ENCODE peak calls at places on chromosome 17, in ten cellular contexts. One of them, this sample, is unnamed.

GRCh38 chr17:41683441-41684007 is 5.2 kb upstream of the EIF1 start:
- DNase-seq in adipocyte: no peak
- DNase-seq in GM12865: no peak
- DNase-seq in endodermal cell: peak
- DNase-seq in cardiac muscle cell: no peak
- DNase-seq in cardiac fibroblast: no peak
- DNase-seq in neural progenitor cell: no peak
- DNase-seq in psoas muscle: no peak
- DNase-seq in SJSA1: no peak
- DNase-seq in brain microvascular endothelial cell: no peak
- DNase-seq in this sample: no peak

GRCh38 chr17:13346996-13347762 is 254.6 kb downstream of the HS3ST3A1 start:
- DNase-seq in adipocyte: peak
- DNase-seq in GM12865: no peak
- DNase-seq in endodermal cell: no peak
- DNase-seq in cardiac muscle cell: no peak
- DNase-seq in cardiac fibroblast: peak
- DNase-seq in neural progenitor cell: no peak
- DNase-seq in psoas muscle: no peak
- DNase-seq in SJSA1: peak
- DNase-seq in brain microvascular endothelial cell: peak
- DNase-seq in this sample: peak

GRCh38 chr17:32813021-32813420 is 63.9 kb downstream of the MYO1D start:
- DNase-seq in adipocyte: no peak
- DNase-seq in GM12865: no peak
- DNase-seq in endodermal cell: no peak
- DNase-seq in cardiac muscle cell: no peak
- DNase-seq in cardiac fibroblast: peak
- DNase-seq in neural progenitor cell: no peak
- DNase-seq in psoas muscle: no peak
- DNase-seq in SJSA1: no peak
- DNase-seq in brain microvascular endothelial cell: peak
- DNase-seq in this sample: peak

GRCh38 chr17:55769625-55770000 is 18.8 kb downstream of the PCTP start:
- DNase-seq in adipocyte: peak
- DNase-seq in GM12865: no peak
- DNase-seq in endodermal cell: no peak
- DNase-seq in cardiac muscle cell: no peak
- DNase-seq in cardiac fibroblast: peak
- DNase-seq in neural progenitor cell: no peak
- DNase-seq in psoas muscle: peak
- DNase-seq in SJSA1: peak
- DNase-seq in brain microvascular endothelial cell: peak
- DNase-seq in this sample: peak

GRCh38 chr17:20174588-20175265 is 165.6 kb downstream of the SPECC1 start:
- DNase-seq in adipocyte: no peak
- DNase-seq in GM12865: no peak
- DNase-seq in endodermal cell: no peak
- DNase-seq in cardiac muscle cell: no peak
- DNase-seq in cardiac fibroblast: peak
- DNase-seq in neural progenitor cell: no peak
- DNase-seq in psoas muscle: no peak
- DNase-seq in SJSA1: peak
- DNase-seq in brain microvascular endothelial cell: peak
- DNase-seq in this sample: no peak

GRCh38 chr17:80270104-80270503 is 9.5 kb downstream of the RNF213 start:
- DNase-seq in adipocyte: no peak
- DNase-seq in GM12865: no peak
- DNase-seq in endodermal cell: peak
- DNase-seq in cardiac muscle cell: no peak
- DNase-seq in cardiac fibroblast: no peak
- DNase-seq in neural progenitor cell: peak
- DNase-seq in psoas muscle: no peak
- DNase-seq in SJSA1: no peak
- DNase-seq in brain microvascular endothelial cell: no peak
- DNase-seq in this sample: no peak

GRCh38 chr17:57195790-57196460 is 60.4 kb upstream of the MSI2 start:
- DNase-seq in adipocyte: no peak
- DNase-seq in GM12865: peak
- DNase-seq in endodermal cell: no peak
- DNase-seq in cardiac muscle cell: no peak
- DNase-seq in cardiac fibroblast: no peak
- DNase-seq in neural progenitor cell: no peak
- DNase-seq in psoas muscle: no peak
- DNase-seq in SJSA1: no peak
- DNase-seq in brain microvascular endothelial cell: no peak
- DNase-seq in this sample: no peak

GRCh38 chr17:35191001-35191695 is 3.0 kb downstream of the SLC35G3 start:
- DNase-seq in adipocyte: no peak
- DNase-seq in GM12865: no peak
- DNase-seq in endodermal cell: no peak
- DNase-seq in cardiac muscle cell: no peak
- DNase-seq in cardiac fibroblast: no peak
- DNase-seq in neural progenitor cell: no peak
- DNase-seq in psoas muscle: no peak
- DNase-seq in SJSA1: no peak
- DNase-seq in brain microvascular endothelial cell: no peak
- DNase-seq in this sample: no peak

GRCh38 chr17:47816111-47816735 is 5.4 kb downstream of the OSBPL7 start:
- DNase-seq in adipocyte: no peak
- DNase-seq in GM12865: no peak
- DNase-seq in endodermal cell: no peak
- DNase-seq in cardiac muscle cell: no peak
- DNase-seq in cardiac fibroblast: no peak
- DNase-seq in neural progenitor cell: no peak
- DNase-seq in psoas muscle: no peak
- DNase-seq in SJSA1: no peak
- DNase-seq in brain microvascular endothelial cell: no peak
- DNase-seq in this sample: no peak

GRCh38 chr17:58278661-58279015 is 2.1 kb downstream of the MPO start:
- DNase-seq in adipocyte: no peak
- DNase-seq in GM12865: no peak
- DNase-seq in endodermal cell: no peak
- DNase-seq in cardiac muscle cell: no peak
- DNase-seq in cardiac fibroblast: peak
- DNase-seq in neural progenitor cell: no peak
- DNase-seq in psoas muscle: peak
- DNase-seq in SJSA1: no peak
- DNase-seq in brain microvascular endothelial cell: no peak
- DNase-seq in this sample: no peak

GRCh38 chr17:81902023-81902652 is at the start of gene NPB:
- DNase-seq in adipocyte: peak
- DNase-seq in GM12865: no peak
- DNase-seq in endodermal cell: peak
- DNase-seq in cardiac muscle cell: peak
- DNase-seq in cardiac fibroblast: no peak
- DNase-seq in neural progenitor cell: peak
- DNase-seq in psoas muscle: no peak
- DNase-seq in SJSA1: no peak
- DNase-seq in brain microvascular endothelial cell: no peak
- DNase-seq in this sample: no peak

GRCh38 chr17:37465058-37465616 is 24.6 kb upstream of the DUSP14 start:
- DNase-seq in adipocyte: no peak
- DNase-seq in GM12865: no peak
- DNase-seq in endodermal cell: no peak
- DNase-seq in cardiac muscle cell: no peak
- DNase-seq in cardiac fibroblast: peak
- DNase-seq in neural progenitor cell: no peak
- DNase-seq in psoas muscle: no peak
- DNase-seq in SJSA1: no peak
- DNase-seq in brain microvascular endothelial cell: peak
- DNase-seq in this sample: no peak

GRCh38 chr17:70767102-70767701 is 597.9 kb downstream of the KCNJ2 start:
- DNase-seq in adipocyte: peak
- DNase-seq in GM12865: peak
- DNase-seq in endodermal cell: no peak
- DNase-seq in cardiac muscle cell: peak
- DNase-seq in cardiac fibroblast: peak
- DNase-seq in neural progenitor cell: peak
- DNase-seq in psoas muscle: no peak
- DNase-seq in SJSA1: peak
- DNase-seq in brain microvascular endothelial cell: peak
- DNase-seq in this sample: peak

GRCh38 chr17:68777243-68777855 is 176.2 kb upstream of the FAM20A start:
- DNase-seq in adipocyte: peak
- DNase-seq in GM12865: peak
- DNase-seq in endodermal cell: peak
- DNase-seq in cardiac muscle cell: peak
- DNase-seq in cardiac fibroblast: peak
- DNase-seq in neural progenitor cell: peak
- DNase-seq in psoas muscle: peak
- DNase-seq in SJSA1: peak
- DNase-seq in brain microvascular endothelial cell: peak
- DNase-seq in this sample: no peak

GRCh38 chr17:9802701-9803100 is 11.3 kb upstream of the DHRS7C start:
- DNase-seq in adipocyte: no peak
- DNase-seq in GM12865: no peak
- DNase-seq in endodermal cell: no peak
- DNase-seq in cardiac muscle cell: no peak
- DNase-seq in cardiac fibroblast: no peak
- DNase-seq in neural progenitor cell: no peak
- DNase-seq in psoas muscle: no peak
- DNase-seq in SJSA1: no peak
- DNase-seq in brain microvascular endothelial cell: no peak
- DNase-seq in this sample: no peak

GRCh38 chr17:3947318-3947810 is 16.9 kb downstream of the ATP2A3 start:
- DNase-seq in adipocyte: no peak
- DNase-seq in GM12865: no peak
- DNase-seq in endodermal cell: no peak
- DNase-seq in cardiac muscle cell: no peak
- DNase-seq in cardiac fibroblast: no peak
- DNase-seq in neural progenitor cell: no peak
- DNase-seq in psoas muscle: no peak
- DNase-seq in SJSA1: no peak
- DNase-seq in brain microvascular endothelial cell: no peak
- DNase-seq in this sample: no peak

GRCh38 chr17:3943240-3943891 is 20.9 kb downstream of the ATP2A3 start:
- DNase-seq in adipocyte: no peak
- DNase-seq in GM12865: no peak
- DNase-seq in endodermal cell: peak
- DNase-seq in cardiac muscle cell: no peak
- DNase-seq in cardiac fibroblast: no peak
- DNase-seq in neural progenitor cell: no peak
- DNase-seq in psoas muscle: no peak
- DNase-seq in SJSA1: no peak
- DNase-seq in brain microvascular endothelial cell: no peak
- DNase-seq in this sample: no peak

GRCh38 chr17:3946711-3947235 is 17.5 kb downstream of the ATP2A3 start:
- DNase-seq in adipocyte: no peak
- DNase-seq in GM12865: no peak
- DNase-seq in endodermal cell: no peak
- DNase-seq in cardiac muscle cell: no peak
- DNase-seq in cardiac fibroblast: no peak
- DNase-seq in neural progenitor cell: no peak
- DNase-seq in psoas muscle: no peak
- DNase-seq in SJSA1: no peak
- DNase-seq in brain microvascular endothelial cell: no peak
- DNase-seq in this sample: no peak

GRCh38 chr17:3940965-3941698 is 23.1 kb downstream of the ATP2A3 start:
- DNase-seq in adipocyte: no peak
- DNase-seq in GM12865: no peak
- DNase-seq in endodermal cell: no peak
- DNase-seq in cardiac muscle cell: no peak
- DNase-seq in cardiac fibroblast: no peak
- DNase-seq in neural progenitor cell: no peak
- DNase-seq in psoas muscle: no peak
- DNase-seq in SJSA1: no peak
- DNase-seq in brain microvascular endothelial cell: no peak
- DNase-seq in this sample: no peak

GRCh38 chr17:3944485-3945388 is 19.5 kb downstream of the ATP2A3 start:
- DNase-seq in adipocyte: peak
- DNase-seq in GM12865: peak
- DNase-seq in endodermal cell: peak
- DNase-seq in cardiac muscle cell: peak
- DNase-seq in cardiac fibroblast: peak
- DNase-seq in neural progenitor cell: peak
- DNase-seq in psoas muscle: peak
- DNase-seq in SJSA1: no peak
- DNase-seq in brain microvascular endothelial cell: peak
- DNase-seq in this sample: no peak
- H3K4me3 ChIP-seq in adipocyte: peak
- H3K4me3 ChIP-seq in GM12865: no peak
- H3K4me3 ChIP-seq in endodermal cell: no peak
- H3K4me3 ChIP-seq in cardiac muscle cell: no peak
- H3K4me3 ChIP-seq in cardiac fibroblast: peak
- H3K4me3 ChIP-seq in neural progenitor cell: peak
- H3K4me3 ChIP-seq in psoas muscle: peak
- H3K4me3 ChIP-seq in SJSA1: no peak
- H3K4me3 ChIP-seq in brain microvascular endothelial cell: peak
- H3K4me3 ChIP-seq in this sample: peak

DNA sequence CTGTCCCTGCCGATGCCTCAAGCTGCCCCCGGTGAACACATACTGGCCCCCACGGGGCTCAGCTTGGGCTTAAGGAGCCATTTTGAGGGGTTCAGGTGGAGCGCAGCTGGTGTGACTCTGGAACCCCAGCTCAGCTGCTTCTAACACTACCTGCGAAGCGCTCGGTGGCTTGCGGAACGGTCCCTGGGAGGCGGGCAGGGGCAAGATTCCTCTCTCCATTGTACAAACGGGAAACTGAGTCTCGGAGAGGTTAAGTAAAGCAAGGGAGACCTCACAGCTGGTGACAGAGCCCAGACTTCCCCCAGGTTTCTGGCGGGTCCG is 11.8 kb downstream of the GALK1 start:
- DNase-seq in adipocyte: no peak
- DNase-seq in GM12865: no peak
- DNase-seq in endodermal cell: no peak
- DNase-seq in cardiac muscle cell: no peak
- DNase-seq in cardiac fibroblast: no peak
- DNase-seq in neural progenitor cell: no peak
- DNase-seq in psoas muscle: no peak
- DNase-seq in SJSA1: no peak
- DNase-seq in brain microvascular endothelial cell: no peak
- DNase-seq in this sample: no peak
- H3K4me3 ChIP-seq in adipocyte: peak
- H3K4me3 ChIP-seq in GM12865: peak
- H3K4me3 ChIP-seq in endodermal cell: no peak
- H3K4me3 ChIP-seq in cardiac muscle cell: no peak
- H3K4me3 ChIP-seq in cardiac fibroblast: peak
- H3K4me3 ChIP-seq in neural progenitor cell: peak
- H3K4me3 ChIP-seq in psoas muscle: peak
- H3K4me3 ChIP-seq in SJSA1: peak
- H3K4me3 ChIP-seq in brain microvascular endothelial cell: peak
- H3K4me3 ChIP-seq in this sample: peak

GRCh38 chr17:1031711-1032110 is 34.8 kb downstream of the TIMM22 start:
- DNase-seq in adipocyte: no peak
- DNase-seq in GM12865: no peak
- DNase-seq in endodermal cell: peak
- DNase-seq in cardiac muscle cell: peak
- DNase-seq in cardiac fibroblast: peak
- DNase-seq in neural progenitor cell: peak
- DNase-seq in psoas muscle: peak
- DNase-seq in SJSA1: no peak
- DNase-seq in brain microvascular endothelial cell: no peak
- DNase-seq in this sample: no peak
- H3K4me3 ChIP-seq in adipocyte: no peak
- H3K4me3 ChIP-seq in GM12865: no peak
- H3K4me3 ChIP-seq in endodermal cell: no peak
- H3K4me3 ChIP-seq in cardiac muscle cell: no peak
- H3K4me3 ChIP-seq in cardiac fibroblast: no peak
- H3K4me3 ChIP-seq in neural progenitor cell: peak
- H3K4me3 ChIP-seq in psoas muscle: peak
- H3K4me3 ChIP-seq in SJSA1: no peak
- H3K4me3 ChIP-seq in brain microvascular endothelial cell: peak
- H3K4me3 ChIP-seq in this sample: peak

GRCh38 chr17:50219345-50219744 is 17.9 kb upstream of the COL1A1 start:
- DNase-seq in adipocyte: peak
- DNase-seq in GM12865: no peak
- DNase-seq in endodermal cell: peak
- DNase-seq in cardiac muscle cell: no peak
- DNase-seq in cardiac fibroblast: peak
- DNase-seq in neural progenitor cell: no peak
- DNase-seq in psoas muscle: no peak
- DNase-seq in SJSA1: no peak
- DNase-seq in brain microvascular endothelial cell: peak
- DNase-seq in this sample: peak
- H3K4me3 ChIP-seq in adipocyte: peak
- H3K4me3 ChIP-seq in GM12865: no peak
- H3K4me3 ChIP-seq in endodermal cell: no peak
- H3K4me3 ChIP-seq in cardiac muscle cell: no peak
- H3K4me3 ChIP-seq in cardiac fibroblast: peak
- H3K4me3 ChIP-seq in neural progenitor cell: peak
- H3K4me3 ChIP-seq in psoas muscle: no peak
- H3K4me3 ChIP-seq in SJSA1: peak
- H3K4me3 ChIP-seq in brain microvascular endothelial cell: peak
- H3K4me3 ChIP-seq in this sample: peak